ENCODE peak calls at places on chromosomes 12 and 14, in six cellular contexts. L, Q, P, M, T and H are unnamed samples.

GRCh38 chr12:81079280-81080076 is 1.6 kb downstream of the ACSS3 start:
- DNase-seq in L (no peak), Q (no peak), P (no peak), M (no peak), T (no peak), H (peak)

GRCh38 chr14:24157331-24157730 is 3.7 kb upstream of the IRF9 start:
- DNase-seq in L (no peak), Q (no peak), P (no peak), M (no peak), T (no peak), H (no peak)

GRCh38 chr14:90483551-90483950 is 86.7 kb downstream of the CALM1 start:
- DNase-seq in L (no peak), Q (no peak), P (peak), M (peak), T (no peak), H (no peak)

GRCh38 chr12:2129076-2129475 is 76.3 kb downstream of the CACNA1C start:
- DNase-seq in L (no peak), Q (no peak), P (no peak), M (no peak), T (no peak), H (peak)

GRCh38 chr12:83664650-83665049 is 977.9 kb downstream of the TMTC2 start:
- DNase-seq in L (no peak), Q (no peak), P (no peak), M (no peak), T (no peak), H (no peak)

GRCh38 chr12:52151859-52152783 is 39.7 kb downstream of the KRT80 start:
- DNase-seq in L (peak), Q (peak), P (peak), M (peak), T (no peak), H (peak)

GRCh38 chr12:11814362-11814761 is 164.9 kb downstream of the ETV6 start:
- DNase-seq in L (no peak), Q (no peak), P (no peak), M (no peak), T (peak), H (peak)

GRCh38 chr12:27779837-27780611 is at the start of the genes KLHL42 and MANSC4:
- DNase-seq in L (peak), Q (peak), P (peak), M (peak), T (peak), H (peak)

GRCh38 chr12:52895726-52896189 is 9.1 kb downstream of the KRT8 start:
- DNase-seq in L (no peak), Q (no peak), P (no peak), M (no peak), T (no peak), H (peak)

GRCh38 chr12:113387631-113388030 is 16.1 kb downstream of the SDS start:
- DNase-seq in L (no peak), Q (no peak), P (no peak), M (no peak), T (no peak), H (no peak)

GRCh38 chr12:15428632-15429031 is 106.3 kb downstream of the PTPRO start:
- DNase-seq in L (no peak), Q (no peak), P (no peak), M (no peak), T (no peak), H (peak)

GRCh38 chr14:51121096-51121495 is 26.2 kb upstream of the TRIM9 start:
- DNase-seq in L (no peak), Q (no peak), P (no peak), M (no peak), T (no peak), H (no peak)